ENCODE peak calls at places on chromosomes 16 and 17, in six cellular contexts. R is cardiac muscle cell, G is IMR-90, I is uterus, E is sigmoid colon, A is body of pancreas. Y is an unnamed sample.

GRCh38 chr17:16475196-16475704 is 16.7 kb downstream of the LRRC75A start:
- DNase-seq in R (no peak), G (no peak), I (no peak), E (no peak), A (no peak), Y (no peak)

GRCh38 chr16:31215287-31216115 is 1.4 kb downstream of the PYDC1 start:
- DNase-seq in R (peak; percentile 84), G (peak; percentile 55), I (peak; percentile 36), E (no peak), A (peak; percentile 74), Y (peak; percentile 46)

GRCh38 chr16:87279094-87279658 is 38.0 kb downstream of the C16orf95 start:
- DNase-seq in R (no peak), G (no peak), I (no peak), E (no peak), A (no peak), Y (no peak)

GRCh38 chr16:8600144-8600856 is 10.0 kb upstream of the TMEM114 start:
- DNase-seq in R (no peak), G (no peak), I (no peak), E (no peak), A (no peak), Y (no peak)

GRCh38 chr16:8846401-8846932 is 22.3 kb downstream of the CARHSP1 start:
- DNase-seq in R (no peak), G (no peak), I (no peak), E (no peak), A (no peak), Y (no peak)

GRCh38 chr17:75817571-75817970 is 26.6 kb downstream of the UNC13D start:
- DNase-seq in R (no peak), G (no peak), I (no peak), E (no peak), A (no peak), Y (no peak)

GRCh38 chr16:13436641-13437423 is 483.1 kb upstream of the ERCC4 start:
- DNase-seq in R (no peak), G (no peak), I (no peak), E (no peak), A (no peak), Y (no peak)

GRCh38 chr17:45895304-45895968 is 1.1 kb downstream of the MAPT start:
- DNase-seq in R (peak; percentile 30), G (no peak), I (no peak), E (no peak), A (peak; percentile 19), Y (no peak)

DNA sequence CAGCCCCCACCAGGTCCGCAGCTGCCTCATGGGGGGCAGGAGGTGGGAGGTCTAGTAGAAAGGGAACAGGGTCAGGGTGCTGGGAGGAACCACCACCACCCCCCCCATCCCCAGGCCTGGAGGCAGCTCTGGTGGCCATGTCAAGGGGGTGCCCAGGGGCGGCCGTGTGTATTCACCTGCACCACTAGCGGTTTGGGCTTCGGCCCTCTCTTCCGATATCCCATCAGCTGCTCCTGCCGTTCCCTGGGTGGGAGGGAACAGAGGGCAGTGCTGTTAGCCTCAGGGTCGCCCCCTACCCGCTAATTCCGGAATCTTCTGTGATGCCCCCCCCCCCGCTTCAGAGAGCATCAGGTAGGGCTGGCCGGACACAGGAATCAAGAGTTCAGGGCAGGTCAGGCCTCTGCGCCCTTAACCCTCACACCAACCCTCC is 3.8 kb downstream of the CBX4 start:
- DNase-seq in R (peak; percentile 56), G (no peak), I (no peak), E (no peak), A (peak; percentile 13), Y (no peak)
- H3K4me1 ChIP-seq in R (peaks cover 64% of the 10 kb centered on the region), G (peaks cover 26% of the 10 kb centered on the region), I (no peaks in the 10 kb centered on the region), E (peaks cover 61% of the 10 kb centered on the region), A (peaks cover 78% of the 10 kb centered on the region), Y (peaks cover 49% of the 10 kb centered on the region)

GRCh38 chr17:34173221-34173620 is 81.9 kb upstream of the CCL2 start:
- DNase-seq in R (no peak), G (peak; percentile 83), I (no peak), E (no peak), A (no peak), Y (no peak)

GRCh38 chr17:34178047-34178446 is 77.0 kb upstream of the CCL2 start:
- DNase-seq in R (peak; percentile 10), G (peak; percentile 21), I (no peak), E (no peak), A (no peak), Y (no peak)

GRCh38 chr17:34182036-34182803 is 72.9 kb upstream of the CCL2 start:
- DNase-seq in R (no peak), G (no peak), I (no peak), E (no peak), A (no peak), Y (no peak)

GRCh38 chr17:34176440-34176839 is 78.6 kb upstream of the CCL2 start:
- DNase-seq in R (no peak), G (no peak), I (no peak), E (no peak), A (no peak), Y (no peak)

DNA sequence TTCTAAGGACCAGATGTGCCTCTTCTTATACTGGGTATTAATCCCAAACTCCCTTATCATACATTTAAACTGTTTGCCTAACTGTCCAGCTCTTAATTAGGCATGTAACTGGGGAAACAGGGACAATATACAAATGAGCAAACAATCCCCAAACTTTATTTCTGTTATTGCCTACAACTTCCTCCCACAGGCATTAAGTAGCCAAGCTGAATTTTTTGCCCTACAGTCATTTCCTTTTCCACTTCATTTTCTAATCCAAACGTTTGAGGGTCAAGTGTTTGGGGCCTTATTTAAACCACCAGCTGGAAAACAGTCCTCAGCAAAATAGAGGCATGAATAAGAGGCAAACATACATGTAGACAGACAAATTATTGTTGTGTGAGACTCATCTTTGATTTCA is 77.4 kb upstream of the CCL2 start:
- DNase-seq in R (no peak), G (peak; percentile 83), I (no peak), E (no peak), A (no peak), Y (no peak)
- TF ChIP-seq CTCF in R (no peak), G (no peak), I (no peak), E (no peak), A (no peak), Y (no peak)

DNA sequence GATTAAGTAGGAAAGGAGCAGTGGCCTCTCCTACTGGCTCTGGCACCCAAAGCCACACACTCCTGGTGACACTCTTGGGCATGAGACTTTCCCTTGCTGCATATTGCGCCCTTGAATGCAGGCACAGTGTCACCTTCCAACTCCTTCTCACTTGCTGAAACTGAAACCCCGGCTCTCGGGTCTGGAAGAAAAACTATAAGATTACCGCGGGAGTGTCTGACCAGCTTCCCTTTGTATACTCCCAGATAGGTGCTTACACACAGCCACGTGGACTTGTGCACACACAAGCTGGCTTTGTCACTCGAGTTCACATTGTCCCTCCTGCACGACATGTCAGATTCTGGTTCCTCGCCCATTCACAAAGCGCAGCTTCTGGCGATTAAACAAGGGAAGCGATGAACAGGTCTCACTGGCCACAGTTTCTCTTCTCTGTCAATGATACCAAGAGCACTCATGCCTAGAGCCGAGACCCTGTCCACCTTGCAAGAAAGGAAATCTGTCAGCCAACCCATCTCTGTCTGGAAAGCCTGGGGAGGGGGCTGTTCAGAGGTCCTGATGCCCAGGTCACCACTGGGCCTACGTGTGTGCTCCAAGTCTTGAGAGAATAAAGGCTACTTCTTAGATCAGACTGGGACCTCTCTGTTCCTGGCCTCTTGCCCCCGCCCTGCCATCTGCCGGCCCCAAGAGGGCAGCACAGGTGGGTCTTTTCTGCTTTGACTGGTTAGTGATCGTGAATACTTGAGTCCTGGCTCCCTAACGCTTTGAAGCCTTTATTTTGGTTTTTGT is 104.5 kb downstream of the MRM1 start:
- DNase-seq in R (peak; percentile 72), G (peak; percentile 4), I (no peak), E (no peak), A (peak; percentile 61), Y (peak; percentile 54)
- H3K4me3 ChIP-seq in R (no peak overlapping the region), G (no peak overlapping the region), I (no peak overlapping the region), E (no peak overlapping the region), A (no peak overlapping the region), Y (no peak overlapping the region)

GRCh38 chr17:59427996-59428395 is 96.5 kb downstream of the YPEL2 start:
- DNase-seq in R (no peak), G (no peak), I (peak; percentile 64), E (peak; percentile 71), A (no peak), Y (no peak)
- H3K4me1 ChIP-seq in R (peaks cover 56% of the 10 kb centered on the region), G (peaks cover 11% of the 10 kb centered on the region), I (peaks cover 21% of the 10 kb centered on the region), E (peaks cover 64% of the 10 kb centered on the region), A (peaks cover 70% of the 10 kb centered on the region), Y (peaks cover 45% of the 10 kb centered on the region)

GRCh38 chr16:67456383-67457140 is 24.4 kb downstream of the ATP6V0D1 start:
- DNase-seq in R (no peak), G (peak; percentile 36), I (peak; percentile 81), E (peak; percentile 95), A (peak; percentile 80), Y (peak; percentile 32)
- TF ChIP-seq CTCF in R (peak; percentile 56), G (peak; percentile 50), I (peak; percentile 62), E (peak; percentile 41), A (peak; percentile 70), Y (peak; percentile 39)

GRCh38 chr17:55872374-55872773 is 121.5 kb downstream of the PCTP start:
- DNase-seq in R (no peak), G (no peak), I (no peak), E (no peak), A (no peak), Y (no peak)
- H3K4me3 ChIP-seq in R (no peak overlapping the region), G (no peak overlapping the region), I (no peak overlapping the region), E (no peak overlapping the region), A (no peak overlapping the region), Y (no peak overlapping the region)

DNA sequence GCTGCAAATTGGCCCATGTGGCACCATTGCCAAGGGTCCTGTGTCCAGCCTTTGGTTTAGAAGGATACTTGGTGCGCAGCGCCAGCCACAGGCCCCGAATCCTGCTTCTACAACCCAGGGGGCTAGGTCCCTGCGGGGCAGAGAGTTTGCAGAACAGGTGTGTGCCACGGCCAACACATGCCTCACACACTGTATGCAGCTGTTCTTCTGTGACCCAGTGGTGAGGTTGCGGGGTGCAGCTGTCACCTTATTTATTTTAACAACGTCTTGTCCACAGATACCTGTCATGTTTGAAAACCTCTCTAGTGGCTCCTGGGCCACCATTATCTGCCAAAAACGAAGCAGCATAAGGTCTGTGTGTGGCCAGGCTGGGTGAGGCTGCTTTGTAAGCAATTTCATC is 11.6 kb downstream of the CBFA2T3 start:
- DNase-seq in R (no peak), G (no peak), I (no peak), E (no peak), A (no peak), Y (no peak)
- H3K4me1 ChIP-seq in R (peaks cover 9% of the 10 kb centered on the region), G (no peaks in the 10 kb centered on the region), I (no peaks in the 10 kb centered on the region), E (no peaks in the 10 kb centered on the region), A (no peaks in the 10 kb centered on the region), Y (no peaks in the 10 kb centered on the region)

GRCh38 chr17:35841505-35841904 is 27.2 kb downstream of the HEATR9 start:
- DNase-seq in R (no peak), G (peak; percentile 27), I (no peak), E (no peak), A (no peak), Y (no peak)

GRCh38 chr17:35846055-35846809 is 22.5 kb downstream of the HEATR9 start:
- DNase-seq in R (no peak), G (peak; percentile 6), I (no peak), E (no peak), A (no peak), Y (no peak)

GRCh38 chr17:35843698-35844097 is 25.0 kb downstream of the HEATR9 start:
- DNase-seq in R (no peak), G (no peak), I (no peak), E (no peak), A (no peak), Y (no peak)

GRCh38 chr17:35844547-35844946 is 24.1 kb downstream of the HEATR9 start:
- DNase-seq in R (no peak), G (no peak), I (no peak), E (no peak), A (no peak), Y (no peak)

GRCh38 chr17:35842239-35842638 is 26.5 kb downstream of the HEATR9 start:
- DNase-seq in R (no peak), G (no peak), I (no peak), E (no peak), A (no peak), Y (no peak)
- TF ChIP-seq CTCF in R (no peak), G (no peak), I (no peak), E (no peak), A (no peak), Y (no peak)